ENCODE peak calls at places on chromosomes 1 and 21, in six cellular contexts. W, L, D, B, X and I are unnamed samples.

GRCh38 chr1:94623560-94624148 is 82.1 kb upstream of the F3 start:
- DNase-seq in W (peak), B (no peak), L (peak), X (no peak), D (no peak), I (no peak)

GRCh38 chr1:236065509-236066005 is 667 bp upstream of the NID1 start:
- DNase-seq in L (no peak), D (no peak), B (no peak), W (no peak), X (no peak), I (no peak)

GRCh38 chr1:177023249-177023648 is 141.3 kb downstream of the ASTN1 start:
- DNase-seq in X (no peak), W (no peak), B (no peak), D (no peak), L (no peak), I (no peak)

GRCh38 chr1:42925132-42925769 is 33.4 kb downstream of the SLC2A1 start:
- DNase-seq in X (peak), D (peak), L (no peak), B (no peak), W (no peak), I (no peak)

GRCh38 chr1:63590161-63590560 is 3.0 kb upstream of the PGM1 start:
- DNase-seq in X (no peak), B (no peak), D (no peak), L (no peak), W (no peak), I (no peak)

GRCh38 chr1:228072658-228073043 is 9.9 kb upstream of the ARF1 start:
- DNase-seq in W (no peak), D (no peak), L (no peak), X (no peak), B (no peak), I (no peak)

GRCh38 chr21:33554236-33554981 is 11.6 kb downstream of the SON start:
- DNase-seq in D (no peak), B (no peak), X (no peak), W (no peak), L (no peak), I (no peak)

GRCh38 chr1:77539510-77540142 is 142.8 kb downstream of the ZZZ3 start:
- DNase-seq in W (peak), L (no peak), D (peak), B (no peak), X (peak), I (no peak)

GRCh38 chr1:224065455-224065854 is 48.5 kb upstream of the FBXO28 start:
- DNase-seq in L (no peak), X (no peak), D (no peak), W (peak), B (peak), I (no peak)

GRCh38 chr1:233864578-233864977 is 39.9 kb upstream of the SLC35F3 start:
- DNase-seq in L (no peak), X (no peak), D (no peak), W (no peak), B (no peak), I (no peak)

GRCh38 chr1:233543338-233544255 is 70.3 kb upstream of the KCNK1 start:
- DNase-seq in B (no peak), W (peak), D (no peak), L (peak), X (no peak), I (no peak)

GRCh38 chr1:211241071-211241470 is 18.1 kb upstream of the RCOR3 start:
- DNase-seq in D (no peak), B (no peak), X (no peak), W (no peak), L (no peak), I (no peak)

GRCh38 chr1:155880856-155881255 is 21.5 kb downstream of the SYT11 start:
- DNase-seq in B (no peak), X (no peak), L (no peak), W (no peak), D (no peak), I (no peak)

GRCh38 chr1:179493323-179493722 is 82.4 kb downstream of the NPHS2 start:
- DNase-seq in W (peak), X (no peak), D (no peak), B (no peak), L (no peak), I (no peak)

GRCh38 chr1:206510371-206510770 is 3.0 kb downstream of the RASSF5 start:
- DNase-seq in L (no peak), D (no peak), W (no peak), B (no peak), X (no peak), I (no peak)

GRCh38 chr1:118504867-118505266 is 319.8 kb upstream of the SPAG17 start:
- DNase-seq in W (no peak), L (no peak), X (no peak), D (no peak), B (peak), I (no peak)

GRCh38 chr1:166980818-166981217 is 5.5 kb upstream of the ILDR2 start:
- DNase-seq in X (no peak), D (peak), L (no peak), W (peak), B (no peak), I (no peak)

GRCh38 chr1:217004776-217005436 is 281.7 kb upstream of the ESRRG start:
- DNase-seq in B (no peak), D (no peak), L (no peak), X (no peak), W (no peak), I (no peak)

GRCh38 chr21:43921979-43922945 is 57.2 kb downstream of the AGPAT3 start:
- DNase-seq in W (no peak), D (no peak), B (no peak), X (no peak), L (no peak), I (no peak)

GRCh38 chr1:171990371-171990770 is 149.1 kb downstream of the DNM3 start:
- DNase-seq in B (no peak), L (no peak), X (no peak), W (no peak), D (no peak), I (no peak)

GRCh38 chr21:30336596-30336995 is 898 bp downstream of the KRTAP27-1 start:
- DNase-seq in W (no peak), D (no peak), L (no peak), B (no peak), X (no peak), I (no peak)

GRCh38 chr1:203116048-203116810 is 11.3 kb upstream of the ADORA1 start:
- DNase-seq in D (no peak), W (no peak), L (no peak), X (no peak), B (no peak), I (no peak)

GRCh38 chr21:17494051-17494450 is 18.8 kb upstream of the CXADR start:
- DNase-seq in D (no peak), L (no peak), X (no peak), W (no peak), B (no peak), I (no peak)

GRCh38 chr1:150516616-150517015 is 1.1 kb downstream of the FALEC start:
- DNase-seq in W (no peak), L (no peak), X (peak), D (no peak), B (no peak), I (no peak)

GRCh38 chr1:183931646-183932271 is 105.8 kb downstream of the COLGALT2 start:
- DNase-seq in D (no peak), X (no peak), B (no peak), W (no peak), L (no peak), I (no peak)

GRCh38 chr1:150258275-150258666 is 697 bp downstream of the CA14 start:
- DNase-seq in X (no peak), B (no peak), W (no peak), D (no peak), L (no peak), I (no peak)

GRCh38 chr1:86741947-86742572 is 37.7 kb downstream of the SH3GLB1 start:
- DNase-seq in L (no peak), D (no peak), B (no peak), W (peak), X (no peak), I (peak)

GRCh38 chr1:23484253-23485001 is 448 bp upstream of the ASAP3 start:
- DNase-seq in X (no peak), W (peak), D (peak), L (peak), B (peak), I (peak)